ENCODE peak calls at places on chromosomes 16 and 17, in seven cellular contexts. T is BJ; P is fibroblast of the aortic adventitia; E is fibroblast of lung; A is tibial nerve; L is neural progenitor cell; F is CD8-positive, alpha-beta T cell. I is an unnamed sample.

GRCh38 chr16:78993342-78993741 is 607.2 kb downstream of the MAF start:
- DNase-seq in T (no peak), P (no peak), E (no peak), A (no peak), L (no peak), F (no peak), I (no peak)

GRCh38 chr17:50872710-50873424 is 6.7 kb upstream of the TOB1 start:
- DNase-seq in T (no peak), P (peak), E (peak), A (no peak), L (no peak), F (peak), I (peak)

GRCh38 chr17:31061678-31062077 is 33.1 kb upstream of the NF1 start:
- DNase-seq in T (no peak), P (no peak), E (no peak), A (no peak), L (peak), F (no peak), I (no peak)

GRCh38 chr16:65515193-65515592 is 393.3 kb upstream of the CDH11 start:
- DNase-seq in T (no peak), P (no peak), E (peak), A (no peak), L (no peak), F (no peak), I (no peak)

GRCh38 chr17:8359769-8360168 is 16.7 kb downstream of the KRABD2 start:
- DNase-seq in T (peak), P (peak), E (peak), A (peak), L (no peak), F (no peak), I (no peak)

GRCh38 chr17:51046527-51047384 is 73.9 kb downstream of the SPAG9 start:
- DNase-seq in T (no peak), P (peak), E (peak), A (peak), L (peak), F (no peak), I (peak)

GRCh38 chr17:65078441-65079160 is 22.1 kb upstream of the GNA13 start:
- DNase-seq in T (peak), P (peak), E (peak), A (no peak), L (no peak), F (no peak), I (peak)

GRCh38 chr17:32258383-32259121 is 7.1 kb upstream of the RHBDL3 start:
- DNase-seq in T (no peak), P (no peak), E (no peak), A (no peak), L (peak), F (no peak), I (no peak)

GRCh38 chr17:1714980-1715802 is 5.0 kb upstream of the TLCD2 start:
- DNase-seq in T (peak), P (peak), E (peak), A (peak), L (peak), F (no peak), I (peak)

GRCh38 chr17:70159980-70160379 is 9.4 kb upstream of the KCNJ2 start:
- DNase-seq in T (no peak), P (peak), E (peak), A (no peak), L (no peak), F (no peak), I (no peak)

GRCh38 chr16:84703671-84704070 is 3.9 kb downstream of the USP10 start:
- DNase-seq in T (no peak), P (no peak), E (peak), A (no peak), L (peak), F (no peak), I (no peak)

GRCh38 chr16:75921281-75921680 is 195.0 kb upstream of the CPHXL start:
- DNase-seq in T (no peak), P (no peak), E (no peak), A (no peak), L (no peak), F (no peak), I (no peak)

GRCh38 chr16:25271421-25271820 is 13.8 kb upstream of the ZKSCAN2 start:
- DNase-seq in T (no peak), P (no peak), E (no peak), A (no peak), L (no peak), F (no peak), I (no peak)

GRCh38 chr17:16398270-16399267 is 16.8 kb upstream of the TRPV2 start:
- DNase-seq in T (no peak), P (no peak), E (no peak), A (no peak), L (no peak), F (no peak), I (no peak)

GRCh38 chr16:68370921-68371651 is 60.3 kb downstream of the PRMT7 start:
- DNase-seq in T (no peak), P (no peak), E (no peak), A (no peak), L (no peak), F (peak), I (no peak)

GRCh38 chr17:65057520-65058075 is 1.1 kb upstream of the GNA13 start:
- DNase-seq in T (no peak), P (no peak), E (no peak), A (peak), L (no peak), F (no peak), I (no peak)

GRCh38 chr16:81562174-81562849 is 117.7 kb downstream of the CMIP start:
- DNase-seq in T (no peak), P (peak), E (no peak), A (no peak), L (no peak), F (no peak), I (no peak)

GRCh38 chr16:66515543-66516171 is 34.3 kb downstream of the TK2 start:
- DNase-seq in T (no peak), P (peak), E (peak), A (no peak), L (no peak), F (no peak), I (peak)

GRCh38 chr17:81397314-81398169 is 2.3 kb downstream of the BAHCC1 start:
- DNase-seq in T (no peak), P (peak), E (peak), A (no peak), L (peak), F (no peak), I (no peak)

GRCh38 chr17:43334744-43335400 is 63.9 kb upstream of the ARL4D start:
- DNase-seq in T (no peak), P (no peak), E (no peak), A (no peak), L (no peak), F (no peak), I (no peak)

GRCh38 chr17:45729284-45729907 is 54.7 kb upstream of the CRHR1 start:
- DNase-seq in T (no peak), P (no peak), E (no peak), A (no peak), L (no peak), F (no peak), I (no peak)

GRCh38 chr17:33459078-33459940 is 166.2 kb upstream of the ASIC2 start:
- DNase-seq in T (no peak), P (no peak), E (no peak), A (no peak), L (no peak), F (no peak), I (no peak)

GRCh38 chr16:9772526-9772925 is 409.7 kb downstream of the GRIN2A start:
- DNase-seq in T (no peak), P (no peak), E (no peak), A (no peak), L (no peak), F (no peak), I (no peak)
- H3K4me3 ChIP-seq in T (no peak), P (no peak), E (no peak), A (no peak), L (no peak), F (no peak), I (no peak)

GRCh38 chr16:88389191-88389590 is 6.4 kb downstream of the ZNF469 start:
- DNase-seq in T (no peak), P (no peak), E (no peak), A (no peak), L (no peak), F (no peak), I (no peak)

GRCh38 chr16:88390760-88391496 is 8.2 kb downstream of the ZNF469 start:
- DNase-seq in T (no peak), P (no peak), E (no peak), A (no peak), L (no peak), F (no peak), I (no peak)

GRCh38 chr16:88390265-88390664 is 7.5 kb downstream of the ZNF469 start:
- DNase-seq in T (no peak), P (no peak), E (no peak), A (no peak), L (no peak), F (no peak), I (no peak)

GRCh38 chr16:88387941-88388627 is 5.3 kb downstream of the ZNF469 start:
- DNase-seq in T (no peak), P (no peak), E (peak), A (no peak), L (peak), F (no peak), I (no peak)

GRCh38 chr16:88389621-88390160 is 6.9 kb downstream of the ZNF469 start:
- DNase-seq in T (no peak), P (peak), E (no peak), A (no peak), L (no peak), F (no peak), I (no peak)
- TF ChIP-seq CTCF in T (no peak), P (no peak), E (no peak), A (no peak), L (no peak), F (no peak), I (no peak)

DNA sequence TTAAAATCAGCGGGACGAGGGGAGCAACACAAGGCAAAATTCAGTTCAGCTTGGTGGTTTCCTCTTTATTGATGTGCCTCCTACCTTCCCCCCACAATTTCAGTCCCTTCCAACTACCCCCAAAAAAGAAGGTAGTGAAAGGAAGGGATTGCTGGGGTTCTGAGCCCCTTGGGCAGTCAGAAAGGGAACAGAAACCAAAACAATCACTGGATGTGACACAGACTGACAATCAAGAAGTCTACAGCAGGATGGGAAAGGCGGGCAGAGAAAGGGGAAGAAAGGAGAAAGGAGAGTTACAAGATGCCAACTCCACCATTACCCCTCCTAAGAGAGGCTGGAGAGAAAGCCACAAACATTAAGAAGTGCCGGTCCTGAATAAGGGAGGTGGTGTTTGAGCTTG is 1.1 kb upstream of the PHF23 start:
- DNase-seq in T (no peak), P (no peak), E (no peak), A (no peak), L (no peak), F (no peak), I (no peak)
- H3K4me3 ChIP-seq in T (no peak), P (peak), E (peak), A (no peak), L (peak), F (no peak), I (peak)

DNA sequence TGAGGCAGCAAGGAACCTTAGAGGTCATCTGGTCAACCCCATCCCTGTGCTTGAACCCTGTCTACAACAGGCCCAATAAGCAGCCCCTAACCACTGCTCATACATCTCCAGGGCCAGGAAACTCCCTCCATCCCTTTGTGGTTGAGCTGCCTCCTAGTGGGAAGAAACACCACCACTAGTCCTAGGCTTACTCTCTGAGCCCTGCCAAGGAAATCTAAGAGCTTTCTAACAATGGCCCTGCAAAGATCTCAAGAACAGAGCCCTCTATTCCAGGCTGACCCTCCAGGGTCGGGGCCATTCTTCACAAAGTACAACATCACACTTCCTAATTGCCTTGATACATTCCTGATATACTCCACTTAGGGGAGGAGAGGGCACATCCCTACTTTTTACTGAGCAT is 5.8 kb downstream of the ACLY start:
- DNase-seq in T (no peak), P (no peak), E (no peak), A (no peak), L (no peak), F (no peak), I (no peak)
- TF ChIP-seq CTCF in T (no peak), P (peak), E (no peak), A (no peak), L (no peak), F (no peak), I (peak)

DNA sequence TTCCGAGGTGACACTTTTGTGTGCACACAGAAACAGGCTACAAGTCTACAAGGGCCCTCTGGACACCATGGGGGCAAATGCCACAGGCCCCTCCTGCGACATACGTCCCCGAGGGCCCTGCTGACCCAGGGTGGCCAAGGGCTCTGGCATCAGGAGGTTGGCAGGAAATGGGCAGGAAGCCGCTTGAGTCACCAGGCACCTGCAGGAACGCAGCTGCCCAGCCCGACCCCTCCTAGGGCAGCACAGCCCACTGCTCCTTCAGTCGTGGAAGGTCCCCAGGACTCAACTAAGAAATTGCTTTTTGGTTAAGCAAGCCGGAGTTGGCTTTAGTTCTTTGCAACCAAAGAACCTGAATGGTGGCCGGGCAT is 8.1 kb downstream of the CORO7 start:
- DNase-seq in T (no peak), P (no peak), E (no peak), A (no peak), L (no peak), F (no peak), I (no peak)
- H3K4me3 ChIP-seq in T (no peak), P (no peak), E (no peak), A (no peak), L (no peak), F (no peak), I (no peak)

GRCh38 chr16:5487728-5488127 is 390.1 kb upstream of the EEF2KMT start:
- DNase-seq in T (no peak), P (no peak), E (no peak), A (no peak), L (no peak), F (no peak), I (no peak)

GRCh38 chr16:5488581-5488980 is 391.0 kb upstream of the EEF2KMT start:
- DNase-seq in T (no peak), P (no peak), E (no peak), A (no peak), L (no peak), F (no peak), I (no peak)

GRCh38 chr16:5496013-5496412 is 398.4 kb upstream of the EEF2KMT start:
- DNase-seq in T (no peak), P (no peak), E (no peak), A (no peak), L (no peak), F (no peak), I (no peak)

DNA sequence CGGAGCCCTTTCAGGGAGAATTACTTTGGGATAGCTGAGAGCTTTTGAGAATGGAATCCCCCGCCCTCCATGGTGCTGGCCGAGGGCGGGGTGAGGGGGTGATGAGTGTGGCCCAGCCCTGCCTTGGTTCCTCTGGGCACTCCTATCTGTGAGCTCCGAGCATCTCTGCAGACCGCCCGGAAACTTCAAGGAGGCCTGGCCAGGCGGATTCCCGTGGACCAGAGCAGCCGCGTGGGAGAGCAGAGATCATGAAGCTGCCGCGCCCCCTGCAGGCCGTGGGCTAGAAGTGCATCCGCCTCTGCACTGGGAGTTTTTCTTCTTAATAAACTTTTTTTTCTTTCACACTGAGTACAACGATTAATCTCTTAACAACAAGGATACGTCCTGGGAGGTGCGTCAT is 392.9 kb upstream of the EEF2KMT start:
- DNase-seq in T (no peak), P (no peak), E (peak), A (peak), L (peak), F (no peak), I (no peak)
- TF ChIP-seq CTCF in T (no peak), P (peak), E (no peak), A (peak), L (peak), F (peak), I (peak)

I was measured in astrocyte of the cerebellum.